ENCODE peak calls at places on chromosomes 11 and 22, in four cellular contexts. V is H1, U is IMR-90, T is H9. D is an unnamed sample.

GRCh38 chr11:132632641-132633124 is 899.6 kb downstream of the OPCML start:
- DNase-seq in T (no peak), U (peak; percentile 99), V (no peak), D (peak; percentile 49)

GRCh38 chr11:120400564-120401364 is 64.6 kb downstream of the ARHGEF12 start:
- DNase-seq in V (no peak), U (peak; percentile 99), T (no peak), D (peak; percentile 37)

GRCh38 chr11:100748153-100748552 is 61.1 kb downstream of the ARHGAP42 start:
- DNase-seq in T (no peak), V (no peak), U (no peak), D (peak; percentile 92)

GRCh38 chr11:43866969-43867368 is 13.7 kb upstream of the ALKBH3 start:
- DNase-seq in V (no peak), T (no peak), U (no peak), D (no peak)

GRCh38 chr11:114559425-114560310 is at the start of gene NXPE1:
- DNase-seq in U (no peak), V (no peak), T (no peak), D (peak; percentile 53)

GRCh38 chr22:48322907-48323306 is 1504.8 kb downstream of the BRD1 start:
- DNase-seq in U (no peak), V (no peak), T (no peak), D (no peak)

GRCh38 chr11:111378773-111379499 is at the start of gene POU2AF1:
- DNase-seq in T (peak; percentile 47), U (peak; percentile 43), V (no peak), D (no peak)

GRCh38 chr11:73538381-73538872 is 59.5 kb downstream of the FAM168A start:
- DNase-seq in V (peak; percentile 3), U (no peak), T (no peak), D (peak; percentile 53)

GRCh38 chr22:42145175-42145574 is 14.6 kb upstream of the CYP2D6 start:
- DNase-seq in T (no peak), U (no peak), V (no peak), D (peak; percentile 8)

GRCh38 chr11:9330387-9331384 is 16.3 kb upstream of the TMEM41B start:
- DNase-seq in V (no peak), T (no peak), U (peak; percentile 57), D (no peak)

GRCh38 chr11:71302911-71303310 is 50.5 kb upstream of the SHANK2 start:
- DNase-seq in T (peak; percentile 21), U (no peak), V (no peak), D (peak; percentile 36)

GRCh38 chr11:103228807-103229206 is 119.6 kb downstream of the DYNC2H1 start:
- DNase-seq in T (no peak), U (no peak), V (no peak), D (peak; percentile 14)

GRCh38 chr11:28529046-28529445 is 420.9 kb downstream of the METTL15 start:
- DNase-seq in U (peak; percentile 86), T (no peak), V (no peak), D (peak; percentile 7)

GRCh38 chr11:65014146-65014960 is at the start of gene ARL2:
- DNase-seq in V (no peak), U (no peak), T (peak; percentile 42), D (no peak)

GRCh38 chr11:34654491-34655334 is 33.8 kb downstream of the EHF start:
- DNase-seq in V (no peak), T (peak; percentile 51), U (peak; percentile 66), D (peak; percentile 90)

GRCh38 chr11:19252394-19253148 is 11.8 kb upstream of the E2F8 start:
- DNase-seq in T (no peak), V (no peak), U (no peak), D (no peak)

GRCh38 chr22:47402876-47403525 is 640.6 kb downstream of the TBC1D22A start:
- DNase-seq in V (no peak), T (no peak), U (no peak), D (no peak)

GRCh38 chr11:117934526-117935307 is 5.5 kb upstream of the TMPRSS13 start:
- DNase-seq in V (no peak), T (peak; percentile 20), U (no peak), D (no peak)

GRCh38 chr11:111696556-111696955 is 69.6 kb downstream of the PPP2R1B start:
- DNase-seq in V (no peak), U (peak; percentile 80), T (no peak), D (no peak)

GRCh38 chr11:24697722-24698121 is 200.9 kb downstream of the LUZP2 start:
- DNase-seq in T (no peak), U (peak; percentile 82), V (no peak), D (no peak)

GRCh38 chr11:3902441-3902840 is 47.0 kb downstream of the STIM1 start:
- DNase-seq in T (no peak), V (no peak), U (no peak), D (no peak)

GRCh38 chr11:1773131-1773510 is 9.4 kb upstream of the CTSD start:
- DNase-seq in T (no peak), U (no peak), V (no peak), D (no peak)

GRCh38 chr11:1771700-1772099 is 8.0 kb upstream of the CTSD start:
- DNase-seq in U (peak; percentile 62), V (no peak), T (no peak), D (peak; percentile 44)

GRCh38 chr11:1772270-1773130 is 8.8 kb upstream of the CTSD start:
- DNase-seq in U (peak; percentile 91), V (no peak), T (peak; percentile 80), D (peak; percentile 90)

GRCh38 chr11:1774886-1775285 is 11.2 kb upstream of the CTSD start:
- DNase-seq in U (no peak), T (no peak), V (no peak), D (no peak)

DNA sequence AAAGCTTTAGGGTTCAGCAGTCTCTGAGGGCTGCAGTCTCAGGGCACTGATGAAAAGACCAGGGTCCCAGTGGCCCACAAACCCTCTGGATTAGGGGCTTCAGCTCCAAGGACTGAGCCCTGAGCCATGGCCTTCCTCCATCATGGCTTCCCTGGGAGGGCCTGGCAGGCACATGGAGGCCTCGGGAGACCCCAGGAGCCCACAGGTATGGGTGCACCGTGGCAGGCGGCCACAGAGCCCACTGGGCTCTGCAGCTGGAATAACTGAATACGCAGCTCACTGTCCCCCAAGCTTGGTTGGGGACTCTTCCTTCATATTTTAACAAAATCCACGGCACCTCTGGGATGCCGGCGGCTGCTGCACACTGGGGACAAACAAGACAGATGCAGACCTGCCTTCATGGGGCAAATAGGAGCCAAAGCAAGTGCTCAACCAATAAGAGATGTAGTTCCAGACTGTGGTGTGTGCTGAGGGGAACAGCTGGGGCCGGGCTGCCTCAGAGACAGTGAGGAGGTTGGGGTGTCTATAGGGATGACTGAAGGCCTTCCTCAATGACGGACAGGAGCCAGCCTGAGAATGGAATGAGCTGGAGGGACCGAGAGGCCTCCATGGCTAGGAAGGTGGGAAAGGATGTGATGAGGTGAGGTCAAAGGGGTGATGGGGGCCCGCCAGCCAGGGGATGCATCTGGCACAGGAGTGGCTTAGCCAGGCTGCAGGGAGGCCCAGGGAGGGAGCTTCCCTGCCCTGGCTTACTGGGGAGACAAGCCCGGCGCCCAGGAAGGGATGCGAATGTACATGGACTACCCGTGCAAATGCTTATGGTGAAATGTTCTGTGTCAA is 10.2 kb upstream of the CTSD start:
- DNase-seq in T (no peak), U (no peak), V (no peak), D (no peak)
- H4K5ac ChIP-seq in T (no peak overlapping the region), U (no peak overlapping the region), V (peak overlapping the region; percentile 13), D (no peak overlapping the region)

DNA sequence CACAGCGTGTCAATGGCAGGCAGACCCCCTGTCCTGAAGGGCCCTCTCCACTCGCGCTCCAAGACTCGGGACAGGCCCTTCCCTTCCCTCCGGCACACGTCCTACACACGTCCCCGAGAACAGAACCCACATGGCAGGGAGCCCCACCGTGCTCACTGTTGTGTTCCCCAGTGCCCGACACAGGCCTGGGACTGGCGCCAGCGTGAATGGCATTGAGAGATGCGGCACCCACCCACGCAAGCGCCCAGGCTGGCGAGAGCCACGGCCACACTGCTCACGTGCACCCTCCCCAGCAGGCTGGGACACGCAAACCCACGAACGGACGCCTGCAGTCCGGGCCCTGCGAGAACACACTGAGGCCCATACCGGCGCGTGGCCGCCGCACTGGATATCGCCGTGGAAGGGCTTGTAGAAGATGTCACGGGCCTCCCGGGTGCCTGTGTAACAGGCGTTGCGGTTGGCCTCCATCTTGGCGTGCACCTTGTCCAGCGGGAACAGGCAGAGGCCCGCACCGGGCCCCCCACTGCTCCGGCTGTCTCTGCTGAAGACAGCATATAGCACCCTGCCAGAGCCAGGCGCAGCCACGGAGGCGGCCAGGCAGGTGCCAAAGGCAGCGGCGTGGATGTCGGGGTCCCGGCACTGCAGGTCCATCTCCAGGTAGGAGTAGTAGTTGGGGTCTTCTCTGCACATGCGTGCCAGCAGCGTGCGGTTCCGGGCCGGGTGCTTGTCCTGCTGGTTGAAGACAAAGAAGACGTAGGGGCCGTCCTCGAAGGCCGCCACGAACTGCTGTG is 18.1 kb downstream of the PLXNB2 start:
- DNase-seq in V (no peak), T (no peak), U (no peak), D (no peak)
- H3K23ac ChIP-seq in V (no peak overlapping the region), T (no peak overlapping the region), U (no peak overlapping the region), D (no peak overlapping the region)

DNA sequence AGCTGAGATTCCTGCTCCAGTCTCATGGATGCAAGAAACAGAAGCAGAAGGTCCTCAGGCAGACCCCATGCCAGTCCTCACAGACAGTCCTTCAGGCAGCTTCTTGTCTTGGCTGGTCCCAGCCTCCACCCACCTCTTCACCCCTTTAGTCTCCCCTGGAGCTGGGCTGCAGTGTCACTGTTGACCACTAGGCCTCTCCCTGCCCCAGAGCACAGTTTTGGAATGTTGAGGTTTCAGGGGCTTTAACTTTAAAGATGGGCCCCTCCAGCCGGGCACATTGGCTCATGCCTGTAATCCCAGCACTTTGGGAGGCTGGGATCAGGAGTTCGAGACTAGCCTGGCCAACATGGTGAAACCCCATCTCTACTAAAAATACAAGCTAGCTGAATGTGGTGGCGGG is 39.5 kb upstream of the GCAT start:
- DNase-seq in T (no peak), U (no peak), V (no peak), D (no peak)
- H4K5ac ChIP-seq in T (no peak overlapping the region), U (no peak overlapping the region), V (no peak overlapping the region), D (no peak overlapping the region)

GRCh38 chr22:36233796-36234195 is 5.5 kb downstream of the APOL2 start:
- DNase-seq in U (peak; percentile 26), V (no peak), T (peak; percentile 14), D (no peak)

GRCh38 chr22:36234919-36235318 is 4.4 kb downstream of the APOL2 start:
- DNase-seq in T (peak; percentile 7), U (no peak), V (no peak), D (no peak)

GRCh38 chr22:36235585-36235984 is 3.7 kb downstream of the APOL2 start:
- DNase-seq in T (no peak), U (no peak), V (no peak), D (no peak)

GRCh38 chr22:36234211-36234610 is 5.1 kb downstream of the APOL2 start:
- DNase-seq in U (no peak), V (no peak), T (peak; percentile 3), D (no peak)

GRCh38 chr22:36232715-36233401 is 6.5 kb downstream of the APOL2 start:
- DNase-seq in U (no peak), T (no peak), V (no peak), D (no peak)
- H3K23ac ChIP-seq in U (no peak overlapping the region), T (no peak overlapping the region), V (no peak overlapping the region), D (no peak overlapping the region)